ENCODE peak calls at places on chromosomes 13 and 19, in eight cellular contexts. F is left lung; U is stomach; X is CD4-positive, alpha-beta T cell; K is upper lobe of right lung; P is body of pancreas; T is T1000; B is NCI-H187 treated with DMSO at 0.1 percent for 48 hours. H is an unnamed sample.

GRCh38 chr13:44230736-44231135 is 142.9 kb upstream of the SERP2 start:
- DNase-seq in F (no peak), U (no peak), X (no peak), K (no peak), P (no peak), T (no peak), B (no peak), H (peak; percentile 44)

GRCh38 chr19:29758863-29759262 is 43.8 kb upstream of the C19orf12 start:
- DNase-seq in F (no peak), U (no peak), X (no peak), K (no peak), P (no peak), T (no peak), B (no peak), H (no peak)

GRCh38 chr13:75395056-75395455 is 86.9 kb downstream of the TBC1D4 start:
- DNase-seq in F (no peak), U (no peak), X (no peak), K (no peak), P (no peak), T (no peak), B (no peak), H (no peak)

GRCh38 chr13:41179593-41180250 is 14.6 kb downstream of the KBTBD7 start:
- DNase-seq in F (no peak), U (no peak), X (no peak), K (no peak), P (no peak), T (no peak), B (no peak), H (no peak)

GRCh38 chr19:17220207-17220758 is 5.1 kb downstream of the USE1 start:
- DNase-seq in F (no peak), U (no peak), X (no peak), K (no peak), P (no peak), T (no peak), B (no peak), H (peak; percentile 80)

GRCh38 chr19:8607386-8607785 is 3.1 kb downstream of the ADAMTS10 start:
- DNase-seq in F (no peak), U (no peak), X (no peak), K (no peak), P (no peak), T (no peak), B (no peak), H (no peak)

GRCh38 chr13:74128171-74128767 is 5.9 kb downstream of the KLF12 start:
- DNase-seq in F (no peak), U (no peak), X (no peak), K (no peak), P (no peak), T (no peak), B (no peak), H (no peak)

GRCh38 chr19:56712609-56713008 is 41.1 kb upstream of the ZNF835 start:
- DNase-seq in F (no peak), U (no peak), X (no peak), K (no peak), P (no peak), T (no peak), B (no peak), H (no peak)

GRCh38 chr19:33440241-33440640 is 66.7 kb downstream of the CEBPG start:
- DNase-seq in F (no peak), U (no peak), X (no peak), K (peak; percentile 44), P (no peak), T (no peak), B (no peak), H (no peak)

GRCh38 chr13:109836629-109837607 is 50.5 kb upstream of the IRS2 start:
- DNase-seq in F (peak; percentile 41), U (peak; percentile 56), X (no peak), K (no peak), P (peak; percentile 33), T (no peak), B (no peak), H (peak; percentile 7)

GRCh38 chr13:96091164-96091931 is 1.4 kb downstream of the HS6ST3 start:
- DNase-seq in F (no peak), U (peak; percentile 33), X (no peak), K (peak; percentile 63), P (peak; percentile 44), T (no peak), B (no peak), H (peak; percentile 44)

GRCh38 chr19:1015782-1016646 is 4.9 kb downstream of the TMEM259 start:
- DNase-seq in F (no peak), U (no peak), X (no peak), K (no peak), P (no peak), T (no peak), B (no peak), H (no peak)

GRCh38 chr13:25771641-25772478 is 280.0 kb downstream of the SHISA2 start:
- DNase-seq in F (no peak), U (no peak), X (no peak), K (no peak), P (no peak), T (no peak), B (no peak), H (peak; percentile 20)

GRCh38 chr19:42277821-42278809 is 9.1 kb downstream of the CIC start:
- DNase-seq in F (no peak), U (no peak), X (peak; percentile 31), K (no peak), P (peak; percentile 23), T (peak; percentile 14), B (no peak), H (no peak)

H was measured in Caki2.